ENCODE peak calls at places on chromosomes 13 and 19, in ten cellular contexts. I is activated gamma-delta T cell treated with Interleukin-2 at 50 U/mL for 16 hours; F is activated T-helper 1 cell treated with anti-CD3 and anti-CD28 coated beads, Interleukin-12 subunit alpha, Interleukin-12 subunit beta, Interleukin-2, Interleukin-4 antibody, amounts not matched to agents 30 ng/mL and 10 ng/mL and 1 ng/mL, durations not matched to agents 14 hours and 24 hours and 36 hours; K is GM18507; S is NCI-H1092; R is mucosa of descending colon; N is non-pigmented ciliary epithelial cell; C is neural crest cell; H is HuH-7; Y is DMS 273 treated with DMSO at 0.1 percent for 48 hours. D is an unnamed sample.
A peak's percentile ranks its signal among the peaks of the same experiment; 100 is the strongest.

GRCh38 chr13:94710881-94711560 is 1.3 kb downstream of the SOX21 start:
- DNase-seq in N (no peak), F (no peak), H (peak; percentile 56), K (no peak), R (peak; percentile 37), Y (no peak), C (no peak), I (no peak), S (peak; percentile 65), D (no peak)

GRCh38 chr13:50124536-50125305 is 109.5 kb downstream of the KCNRG start:
- DNase-seq in H (peak; percentile 45), K (no peak), R (no peak), F (peak; percentile 88), N (no peak), S (no peak), Y (no peak), C (peak; percentile 72), I (peak; percentile 94), D (no peak)

GRCh38 chr13:110961959-110962358 is 47.1 kb upstream of the ANKRD10 start:
- DNase-seq in R (no peak), I (no peak), C (no peak), K (no peak), Y (no peak), H (no peak), S (no peak), F (no peak), N (no peak), D (no peak)

GRCh38 chr19:20423381-20424207 is 142.0 kb downstream of the ZNF737 start:
- DNase-seq in I (peak; percentile 17), R (peak; percentile 62), N (no peak), S (no peak), K (no peak), F (peak; percentile 4), C (peak; percentile 3), H (no peak), Y (no peak), D (no peak)

GRCh38 chr13:46947425-46948191 is 50.8 kb upstream of the HTR2A start:
- DNase-seq in R (no peak), I (no peak), S (no peak), F (no peak), Y (no peak), N (no peak), H (no peak), C (no peak), K (no peak), D (no peak)

GRCh38 chr19:33722456-33723239 is 74.0 kb upstream of the KCTD15 start:
- DNase-seq in I (no peak), R (no peak), N (no peak), C (no peak), S (no peak), Y (no peak), H (no peak), F (no peak), K (no peak), D (no peak)

GRCh38 chr19:45323671-45324081 is 1.0 kb upstream of the CKM start:
- DNase-seq in F (no peak), S (no peak), C (no peak), R (no peak), H (no peak), Y (no peak), N (no peak), K (no peak), I (no peak), D (no peak)

GRCh38 chr13:105798541-105798940 is 736.9 kb downstream of the EFNB2 start:
- DNase-seq in N (no peak), I (no peak), R (no peak), S (no peak), Y (peak; percentile 73), K (no peak), C (no peak), F (no peak), H (no peak), D (no peak)

GRCh38 chr13:108957369-108958012 is 328.1 kb downstream of the MYO16 start:
- DNase-seq in C (no peak), R (no peak), K (no peak), F (no peak), I (no peak), S (no peak), N (peak; percentile 60), Y (no peak), H (no peak), D (peak; percentile 69)

GRCh38 chr19:33419763-33420080 is 46.2 kb downstream of the CEBPG start:
- DNase-seq in K (no peak), F (no peak), R (no peak), Y (no peak), C (peak; percentile 40), H (no peak), S (no peak), I (no peak), N (no peak), D (no peak)

GRCh38 chr19:6734096-6734696 is 3.2 kb downstream of the GPR108 start:
- DNase-seq in R (peak; percentile 24), Y (no peak), K (no peak), N (no peak), C (no peak), S (no peak), F (no peak), I (no peak), H (no peak), D (no peak)

GRCh38 chr13:40483601-40484000 is 182.8 kb downstream of the FOXO1 start:
- DNase-seq in I (no peak), R (no peak), K (no peak), C (no peak), F (no peak), H (no peak), S (peak; percentile 30), N (no peak), Y (no peak), D (no peak)

GRCh38 chr19:48779636-48780035 is 24.3 kb downstream of the FGF21 start:
- DNase-seq in R (no peak), I (no peak), K (no peak), Y (no peak), N (no peak), H (no peak), C (no peak), F (no peak), S (no peak), D (no peak)

GRCh38 chr19:45897413-45897812 is 5.0 kb downstream of the MYPOP start:
- DNase-seq in N (no peak), F (no peak), H (no peak), R (no peak), C (no peak), S (no peak), Y (no peak), K (no peak), I (no peak), D (no peak)

GRCh38 chr19:11535792-11536595 is 2.7 kb upstream of the CNN1 start:
- DNase-seq in F (peak; percentile 83), S (peak; percentile 69), I (peak; percentile 78), Y (peak; percentile 33), R (peak; percentile 92), C (peak; percentile 92), H (peak; percentile 89), N (peak; percentile 41), K (peak; percentile 86), D (peak; percentile 43)

GRCh38 chr13:77267362-77267761 is 59.5 kb downstream of the MYCBP2 start:
- DNase-seq in H (no peak), K (no peak), Y (no peak), R (no peak), S (no peak), C (no peak), F (no peak), N (no peak), I (no peak), D (no peak)

GRCh38 chr13:94210826-94211225 is 268.7 kb downstream of the DCT start:
- DNase-seq in C (no peak), R (no peak), I (no peak), N (no peak), K (no peak), S (no peak), F (no peak), H (no peak), Y (no peak), D (no peak)

GRCh38 chr13:114140131-114140908 is 7.9 kb upstream of the RASA3 start:
- DNase-seq in C (no peak), N (no peak), I (peak; percentile 35), Y (no peak), S (no peak), F (no peak), R (peak; percentile 63), H (no peak), K (no peak), D (no peak)

GRCh38 chr19:6587093-6587820 is 3.7 kb downstream of the CD70 start:
- DNase-seq in Y (no peak), N (no peak), C (no peak), F (no peak), K (no peak), S (no peak), I (no peak), R (peak; percentile 39), H (no peak), D (no peak)

GRCh38 chr19:51501594-51502263 is at the start of gene SIGLEC12:
- DNase-seq in K (no peak), N (no peak), H (no peak), F (no peak), I (no peak), S (no peak), R (no peak), C (no peak), Y (no peak), D (no peak)

GRCh38 chr13:40565282-40566148 is 100.9 kb downstream of the FOXO1 start:
- DNase-seq in C (no peak), Y (no peak), N (no peak), H (no peak), K (no peak), F (no peak), I (no peak), R (no peak), S (no peak), D (no peak)

GRCh38 chr13:34611678-34612077 is 330.4 kb upstream of the NBEA start:
- DNase-seq in C (no peak), K (no peak), N (no peak), I (no peak), Y (no peak), R (no peak), S (no peak), F (no peak), H (no peak), D (no peak)

GRCh38 chr13:40668335-40668734 is 1.9 kb upstream of the FOXO1 start:
- DNase-seq in C (no peak), H (peak; percentile 49), Y (no peak), I (peak; percentile 44), N (no peak), F (no peak), S (no peak), R (no peak), K (no peak), D (no peak)

GRCh38 chr13:33183431-33184130 is 102.0 kb downstream of the STARD13 start:
- DNase-seq in K (no peak), H (no peak), Y (no peak), C (no peak), S (no peak), R (no peak), N (no peak), I (no peak), F (no peak), D (no peak)

GRCh38 chr13:50561774-50562173 is 281.7 kb downstream of the DLEU7 start:
- DNase-seq in F (no peak), Y (no peak), N (no peak), I (no peak), R (no peak), S (no peak), H (no peak), K (no peak), C (no peak), D (no peak)

GRCh38 chr19:19613456-19613855 is 5.0 kb downstream of the PBX4 start:
- DNase-seq in Y (no peak), C (no peak), R (no peak), F (no peak), S (no peak), I (no peak), N (no peak), H (no peak), K (no peak), D (no peak)

GRCh38 chr19:5805465-5806132 is 732 bp downstream of the NRTN start:
- DNase-seq in R (peak; percentile 87), K (no peak), Y (peak; percentile 32), F (peak; percentile 29), I (peak; percentile 60), N (no peak), H (peak; percentile 87), S (peak; percentile 74), C (peak; percentile 94), D (no peak)

GRCh38 chr19:51016798-51017683 is 2.5 kb downstream of the KLK10 start:
- DNase-seq in N (no peak), H (peak; percentile 96), Y (peak; percentile 24), I (peak; percentile 42), C (peak; percentile 53), S (peak; percentile 26), F (no peak), R (peak; percentile 64), K (no peak), D (no peak)